ENCODE peak calls at places on chromosome 11, in ten cellular contexts. H, W, G, B, Z, C, O, R, P and S are unnamed samples.

GRCh38 chr11:79520086-79520485 is 79.3 kb upstream of the TENM4 start:
- DNase-seq in H (no peak), W (no peak), G (no peak), B (no peak), Z (no peak), C (no peak), O (no peak), R (peak; percentile 20), P (no peak), S (no peak)

GRCh38 chr11:20102393-20102792 is 57.9 kb downstream of the DBX1 start:
- DNase-seq in H (no peak), W (no peak), G (no peak), B (no peak), Z (no peak), C (no peak), O (no peak), R (no peak), P (no peak), S (no peak)

GRCh38 chr11:68300076-68300830 is 12.1 kb upstream of the LRP5 start:
- DNase-seq in H (no peak), W (no peak), G (no peak), B (peak; percentile 19), Z (no peak), C (no peak), O (no peak), R (no peak), P (no peak), S (no peak)

GRCh38 chr11:118497831-118498230 is 29.4 kb upstream of the TTC36 start:
- DNase-seq in H (no peak), W (no peak), G (peak; percentile 82), B (no peak), Z (no peak), C (peak; percentile 68), O (no peak), R (no peak), P (no peak), S (peak; percentile 63)

GRCh38 chr11:3808846-3809623 is 675 bp downstream of the PGAP2 start:
- DNase-seq in H (peak; percentile 80), W (no peak), G (peak; percentile 43), B (no peak), Z (peak; percentile 27), C (peak; percentile 41), O (no peak), R (peak; percentile 70), P (peak; percentile 70), S (no peak)

GRCh38 chr11:12280838-12281565 is 96.4 kb upstream of the PARVA start:
- DNase-seq in H (no peak), W (no peak), G (peak; percentile 83), B (no peak), Z (no peak), C (peak; percentile 65), O (no peak), R (no peak), P (no peak), S (peak; percentile 58)

GRCh38 chr11:20668844-20669832 is at the start of gene NELL1:
- DNase-seq in H (no peak), W (no peak), G (no peak), B (no peak), Z (peak; percentile 75), C (no peak), O (no peak), R (peak; percentile 5), P (no peak), S (no peak)

GRCh38 chr11:19326499-19326898 is 85.8 kb upstream of the E2F8 start:
- DNase-seq in H (no peak), W (no peak), G (peak; percentile 4), B (no peak), Z (no peak), C (peak; percentile 29), O (no peak), R (no peak), P (peak; percentile 59), S (no peak)

GRCh38 chr11:34929794-34930763 is 13.7 kb downstream of the PDHX start:
- DNase-seq in H (peak; percentile 57), W (no peak), G (no peak), B (peak; percentile 58), Z (no peak), C (no peak), O (no peak), R (no peak), P (no peak), S (no peak)

GRCh38 chr11:44940835-44941234 is 9.8 kb downstream of the TP53I11 start:
- DNase-seq in H (no peak), W (no peak), G (no peak), B (no peak), Z (no peak), C (no peak), O (no peak), R (no peak), P (no peak), S (no peak)

GRCh38 chr11:118522571-118523072 is 4.7 kb upstream of the TTC36 start:
- DNase-seq in H (no peak), W (no peak), G (peak; percentile 36), B (no peak), Z (peak; percentile 55), C (peak; percentile 30), O (no peak), R (peak; percentile 26), P (no peak), S (peak; percentile 14)

GRCh38 chr11:90556612-90557011 is 333.8 kb upstream of the CHORDC1 start:
- DNase-seq in H (no peak), W (no peak), G (no peak), B (no peak), Z (no peak), C (no peak), O (no peak), R (peak; percentile 38), P (no peak), S (no peak)

GRCh38 chr11:9660886-9661285 is 3.0 kb upstream of the SWAP70 start:
- DNase-seq in H (no peak), W (no peak), G (no peak), B (no peak), Z (no peak), C (peak; percentile 80), O (no peak), R (peak; percentile 17), P (peak; percentile 69), S (no peak)

GRCh38 chr11:9663699-9664275 is at the start of gene SWAP70:
- DNase-seq in H (peak; percentile 96), W (peak; percentile 67), G (peak; percentile 86), B (peak; percentile 92), Z (peak; percentile 93), C (peak; percentile 82), O (peak; percentile 87), R (peak; percentile 81), P (peak; percentile 69), S (peak; percentile 85)

GRCh38 chr11:9665749-9666148 is 1.9 kb downstream of the SWAP70 start:
- DNase-seq in H (no peak), W (no peak), G (no peak), B (no peak), Z (no peak), C (no peak), O (no peak), R (no peak), P (no peak), S (no peak)

GRCh38 chr11:9664276-9665171 is 647 bp downstream of the SWAP70 start:
- DNase-seq in H (peak; percentile 83), W (peak; percentile 13), G (peak; percentile 48), B (peak; percentile 60), Z (peak; percentile 37), C (peak; percentile 34), O (peak; percentile 23), R (peak; percentile 51), P (no peak), S (peak; percentile 30)

GRCh38 chr11:9662273-9662672 is 1.6 kb upstream of the SWAP70 start:
- DNase-seq in H (no peak), W (no peak), G (peak; percentile 30), B (no peak), Z (no peak), C (no peak), O (no peak), R (no peak), P (no peak), S (no peak)
- H3K27ac ChIP-seq in H (no peak overlapping the region), W (peak overlapping the region; percentile 97), G (no peak overlapping the region), B (no peak overlapping the region), Z (no peak overlapping the region), C (no peak overlapping the region), O (no peak overlapping the region), R (no peak overlapping the region), P (no peak overlapping the region), S (no peak overlapping the region)

GRCh38 chr11:92909214-92909613 is 60.2 kb upstream of the MTNR1B start:
- DNase-seq in H (no peak), W (no peak), G (no peak), B (no peak), Z (no peak), C (no peak), O (no peak), R (no peak), P (no peak), S (no peak)
- TF ChIP-seq CTCF in H (no peak), W (no peak), G (no peak), B (no peak), Z (no peak), C (no peak), O (no peak), R (no peak), P (no peak), S (no peak)

DNA sequence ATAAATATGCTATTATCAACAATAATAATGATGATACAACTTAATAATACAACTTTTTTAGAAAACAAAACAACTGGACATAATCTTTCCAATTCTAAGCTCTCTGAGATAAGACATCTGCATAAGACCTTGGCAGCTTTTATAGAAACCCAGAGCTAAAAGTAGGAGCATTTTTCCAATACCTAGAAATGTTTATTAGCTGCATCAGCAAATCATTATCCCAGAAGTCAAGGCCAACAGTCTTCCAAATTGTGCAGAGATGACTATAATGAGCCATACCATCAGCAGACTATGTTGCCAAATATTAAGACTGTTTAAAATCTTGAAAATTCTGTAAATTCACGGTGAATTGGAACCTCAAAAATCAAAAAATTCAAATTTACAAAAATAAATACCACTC is 30.3 kb downstream of the DCUN1D5 start:
- DNase-seq in H (no peak), W (no peak), G (no peak), B (no peak), Z (no peak), C (no peak), O (no peak), R (no peak), P (no peak), S (no peak)
- H3K36me3 ChIP-seq in H (peaks cover 40% of the 10 kb centered on the region), W (peaks cover 22% of the 10 kb centered on the region), G (no peaks in the 10 kb centered on the region), B (peaks cover 18% of the 10 kb centered on the region), Z (peaks cover 33% of the 10 kb centered on the region), C (peaks cover 8% of the 10 kb centered on the region), O (no peaks in the 10 kb centered on the region), R (peaks cover 38% of the 10 kb centered on the region), P (peaks cover 61% of the 10 kb centered on the region), S (peaks cover 35% of the 10 kb centered on the region)

DNA sequence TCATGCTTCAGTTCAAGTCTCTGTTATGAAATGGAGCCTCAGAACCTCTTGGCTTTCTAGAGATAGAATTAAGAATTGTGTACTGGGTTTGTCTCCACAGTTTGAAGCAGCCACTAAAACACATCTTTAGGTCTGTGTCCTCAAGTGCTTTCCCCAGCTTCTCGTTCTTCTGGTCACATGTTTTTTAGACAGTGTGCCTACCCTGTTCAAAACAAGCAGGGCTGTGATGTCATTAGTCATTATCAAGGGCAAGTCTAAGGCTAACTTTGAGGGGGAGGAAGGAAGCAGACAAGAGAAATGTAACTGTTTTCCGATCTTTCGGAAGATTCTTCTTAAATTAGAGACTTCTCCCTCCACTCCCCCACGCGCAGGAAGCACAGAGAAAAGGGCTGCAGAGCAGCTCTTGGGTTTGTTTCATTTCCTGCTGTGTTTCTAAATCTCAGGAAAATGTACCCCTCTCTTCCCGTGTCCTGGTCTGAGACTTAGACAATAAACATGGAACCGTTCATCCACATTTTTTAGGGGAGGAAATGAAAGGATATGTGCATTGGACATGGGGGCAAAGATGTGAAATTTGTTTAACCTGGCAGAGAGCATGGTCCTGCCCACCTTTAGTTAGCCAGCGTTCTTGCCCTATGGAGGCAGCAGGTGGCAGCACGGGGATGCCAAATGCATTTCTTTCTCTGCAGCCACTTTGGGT is 3.1 kb downstream of the AKIP1 start:
- DNase-seq in H (peak; percentile 55), W (no peak), G (peak; percentile 54), B (no peak), Z (peak; percentile 64), C (peak; percentile 39), O (no peak), R (peak; percentile 39), P (no peak), S (peak; percentile 36)
- H3K27ac ChIP-seq in H (peak overlapping the region; percentile 48), W (peak overlapping the region; percentile 66), G (peak overlapping the region; percentile 14), B (peak overlapping the region; percentile 40), Z (no peak overlapping the region), C (peak overlapping the region; percentile 73), O (peak overlapping the region; percentile 73), R (peak overlapping the region; percentile 15), P (no peak overlapping the region), S (peak overlapping the region; percentile 20)